ENCODE peak calls at places on chromosome 21, in five cellular contexts. One of them, this sample, is unnamed.

GRCh38 chr21:41600961-41601572 is 93.1 kb upstream of the TMPRSS2 start:
- DNase-seq in heart right ventricle: no peak
- DNase-seq in mammary epithelial cell: no peak
- DNase-seq in CD4-positive, alpha-beta T cell: no peak
- DNase-seq in fibroblast of pulmonary artery: no peak
- DNase-seq in this sample: no peak

GRCh38 chr21:42522771-42523170 is 9.1 kb downstream of the SLC37A1 start:
- DNase-seq in CD4-positive, alpha-beta T cell: no peak
- DNase-seq in fibroblast of pulmonary artery: no peak
- DNase-seq in heart right ventricle: no peak
- DNase-seq in mammary epithelial cell: no peak
- DNase-seq in this sample: no peak

GRCh38 chr21:44873356-44874239 is at the start of gene PTTG1IP:
- DNase-seq in CD4-positive, alpha-beta T cell: peak; percentile 98
- DNase-seq in fibroblast of pulmonary artery: peak; percentile 98
- DNase-seq in heart right ventricle: peak; percentile 100
- DNase-seq in mammary epithelial cell: peak; percentile 97
- DNase-seq in this sample: peak; percentile 99

GRCh38 chr21:35768187-35768586 is 292.1 kb downstream of the SETD4 start:
- DNase-seq in CD4-positive, alpha-beta T cell: no peak
- DNase-seq in fibroblast of pulmonary artery: no peak
- DNase-seq in mammary epithelial cell: no peak
- DNase-seq in heart right ventricle: no peak
- DNase-seq in this sample: no peak

GRCh38 chr21:26918318-26919065 is 48.4 kb downstream of the ADAMTS5 start:
- DNase-seq in fibroblast of pulmonary artery: no peak
- DNase-seq in heart right ventricle: no peak
- DNase-seq in mammary epithelial cell: no peak
- DNase-seq in CD4-positive, alpha-beta T cell: no peak
- DNase-seq in this sample: no peak

GRCh38 chr21:33266784-33267135 is 593 bp downstream of the IL10RB start:
- DNase-seq in mammary epithelial cell: no peak
- DNase-seq in fibroblast of pulmonary artery: no peak
- DNase-seq in heart right ventricle: no peak
- DNase-seq in CD4-positive, alpha-beta T cell: peak; percentile 14
- DNase-seq in this sample: no peak

GRCh38 chr21:44425307-44425894 is 29.9 kb upstream of the LRRC3 start:
- DNase-seq in fibroblast of pulmonary artery: no peak
- DNase-seq in heart right ventricle: no peak
- DNase-seq in mammary epithelial cell: peak; percentile 48
- DNase-seq in CD4-positive, alpha-beta T cell: no peak
- DNase-seq in this sample: peak; percentile 27

GRCh38 chr21:45441431-45442255 is 36.7 kb downstream of the COL18A1 start:
- DNase-seq in CD4-positive, alpha-beta T cell: no peak
- DNase-seq in fibroblast of pulmonary artery: no peak
- DNase-seq in mammary epithelial cell: no peak
- DNase-seq in heart right ventricle: peak; percentile 12
- DNase-seq in this sample: peak; percentile 5

GRCh38 chr21:26965567-26966359 is 1.1 kb downstream of the ADAMTS5 start:
- DNase-seq in heart right ventricle: peak; percentile 55
- DNase-seq in mammary epithelial cell: peak; percentile 9
- DNase-seq in fibroblast of pulmonary artery: no peak
- DNase-seq in CD4-positive, alpha-beta T cell: no peak
- DNase-seq in this sample: peak; percentile 79

GRCh38 chr21:36087362-36088138 is 17.7 kb downstream of the CBR1 start:
- DNase-seq in fibroblast of pulmonary artery: no peak
- DNase-seq in heart right ventricle: no peak
- DNase-seq in mammary epithelial cell: no peak
- DNase-seq in CD4-positive, alpha-beta T cell: no peak
- DNase-seq in this sample: no peak

GRCh38 chr21:28410264-28410663 is 582.4 kb downstream of the LTN1 start:
- DNase-seq in mammary epithelial cell: no peak
- DNase-seq in heart right ventricle: no peak
- DNase-seq in CD4-positive, alpha-beta T cell: no peak
- DNase-seq in fibroblast of pulmonary artery: peak; percentile 71
- DNase-seq in this sample: no peak

GRCh38 chr21:26098758-26099157 is 71.8 kb downstream of the APP start:
- DNase-seq in mammary epithelial cell: peak; percentile 69
- DNase-seq in CD4-positive, alpha-beta T cell: no peak
- DNase-seq in heart right ventricle: no peak
- DNase-seq in fibroblast of pulmonary artery: no peak
- DNase-seq in this sample: no peak

GRCh38 chr21:44379991-44380865 is 26.8 kb downstream of the TRPM2 start:
- DNase-seq in CD4-positive, alpha-beta T cell: no peak
- DNase-seq in fibroblast of pulmonary artery: no peak
- DNase-seq in mammary epithelial cell: no peak
- DNase-seq in heart right ventricle: no peak
- DNase-seq in this sample: no peak

GRCh38 chr21:35933466-35933865 is 126.9 kb downstream of the SETD4 start:
- DNase-seq in fibroblast of pulmonary artery: peak; percentile 86
- DNase-seq in CD4-positive, alpha-beta T cell: no peak
- DNase-seq in heart right ventricle: peak; percentile 38
- DNase-seq in mammary epithelial cell: peak; percentile 80
- DNase-seq in this sample: peak; percentile 79

GRCh38 chr21:26884436-26884835 is 39.2 kb upstream of the ADAMTS1 start:
- DNase-seq in mammary epithelial cell: no peak
- DNase-seq in CD4-positive, alpha-beta T cell: no peak
- DNase-seq in fibroblast of pulmonary artery: no peak
- DNase-seq in heart right ventricle: no peak
- DNase-seq in this sample: no peak

GRCh38 chr21:44728716-44729115 is 17.3 kb upstream of the TSPEAR start:
- DNase-seq in mammary epithelial cell: no peak
- DNase-seq in fibroblast of pulmonary artery: no peak
- DNase-seq in CD4-positive, alpha-beta T cell: no peak
- DNase-seq in heart right ventricle: no peak
- DNase-seq in this sample: no peak

GRCh38 chr21:29233611-29234540 is 64.8 kb upstream of the BACH1 start:
- DNase-seq in mammary epithelial cell: peak; percentile 39
- DNase-seq in fibroblast of pulmonary artery: no peak
- DNase-seq in CD4-positive, alpha-beta T cell: no peak
- DNase-seq in heart right ventricle: no peak
- DNase-seq in this sample: no peak

GRCh38 chr21:33411949-33412430 is 8.8 kb downstream of the IFNGR2 start:
- DNase-seq in CD4-positive, alpha-beta T cell: no peak
- DNase-seq in mammary epithelial cell: no peak
- DNase-seq in fibroblast of pulmonary artery: peak; percentile 36
- DNase-seq in heart right ventricle: no peak
- DNase-seq in this sample: no peak

GRCh38 chr21:40507978-40508377 is 339.0 kb downstream of the DSCAM start:
- DNase-seq in CD4-positive, alpha-beta T cell: no peak
- DNase-seq in mammary epithelial cell: peak; percentile 71
- DNase-seq in heart right ventricle: no peak
- DNase-seq in fibroblast of pulmonary artery: no peak
- DNase-seq in this sample: no peak

GRCh38 chr21:14533555-14534400 is 12.3 kb downstream of the SAMSN1 start:
- DNase-seq in fibroblast of pulmonary artery: peak; percentile 70
- DNase-seq in mammary epithelial cell: peak; percentile 88
- DNase-seq in CD4-positive, alpha-beta T cell: peak; percentile 18
- DNase-seq in heart right ventricle: no peak
- DNase-seq in this sample: no peak

GRCh38 chr21:39932335-39932734 is 65.1 kb downstream of the PCP4 start:
- DNase-seq in CD4-positive, alpha-beta T cell: no peak
- DNase-seq in fibroblast of pulmonary artery: no peak
- DNase-seq in heart right ventricle: no peak
- DNase-seq in mammary epithelial cell: no peak
- DNase-seq in this sample: no peak

GRCh38 chr21:44253832-44254700 is 7.6 kb downstream of the DNMT3L start:
- DNase-seq in CD4-positive, alpha-beta T cell: no peak
- DNase-seq in heart right ventricle: no peak
- DNase-seq in fibroblast of pulmonary artery: no peak
- DNase-seq in mammary epithelial cell: no peak
- DNase-seq in this sample: no peak

GRCh38 chr21:43363506-43364260 is 63.2 kb downstream of the SIK1 start:
- DNase-seq in mammary epithelial cell: no peak
- DNase-seq in fibroblast of pulmonary artery: no peak
- DNase-seq in heart right ventricle: peak; percentile 17
- DNase-seq in CD4-positive, alpha-beta T cell: no peak
- DNase-seq in this sample: no peak

GRCh38 chr21:15291621-15292266 is 226.9 kb upstream of the NRIP1 start:
- DNase-seq in CD4-positive, alpha-beta T cell: no peak
- DNase-seq in heart right ventricle: no peak
- DNase-seq in mammary epithelial cell: peak; percentile 56
- DNase-seq in fibroblast of pulmonary artery: no peak
- DNase-seq in this sample: no peak

GRCh38 chr21:33244082-33244780 is 14.5 kb downstream of the IFNAR2 start:
- DNase-seq in heart right ventricle: no peak
- DNase-seq in CD4-positive, alpha-beta T cell: no peak
- DNase-seq in fibroblast of pulmonary artery: no peak
- DNase-seq in mammary epithelial cell: no peak
- DNase-seq in this sample: no peak

GRCh38 chr21:36910581-36911307 is 55.7 kb downstream of the HLCS start:
- DNase-seq in CD4-positive, alpha-beta T cell: no peak
- DNase-seq in fibroblast of pulmonary artery: peak; percentile 76
- DNase-seq in mammary epithelial cell: no peak
- DNase-seq in heart right ventricle: peak; percentile 32
- DNase-seq in this sample: peak; percentile 65

GRCh38 chr21:39633770-39634181 is 21.0 kb downstream of the B3GALT5 start:
- DNase-seq in fibroblast of pulmonary artery: peak; percentile 16
- DNase-seq in CD4-positive, alpha-beta T cell: no peak
- DNase-seq in heart right ventricle: no peak
- DNase-seq in mammary epithelial cell: peak; percentile 78
- DNase-seq in this sample: no peak

GRCh38 chr21:42317826-42318746 is 2.9 kb upstream of the TFF3 start:
- DNase-seq in mammary epithelial cell: no peak
- DNase-seq in fibroblast of pulmonary artery: no peak
- DNase-seq in CD4-positive, alpha-beta T cell: no peak
- DNase-seq in heart right ventricle: no peak
- DNase-seq in this sample: no peak

GRCh38 chr21:41403331-41403730 is 22.7 kb upstream of the MX1 start:
- DNase-seq in heart right ventricle: no peak
- DNase-seq in fibroblast of pulmonary artery: no peak
- DNase-seq in mammary epithelial cell: no peak
- DNase-seq in CD4-positive, alpha-beta T cell: no peak
- DNase-seq in this sample: no peak

GRCh38 chr21:19326581-19327319 is 923.2 kb upstream of the TMPRSS15 start:
- DNase-seq in fibroblast of pulmonary artery: no peak
- DNase-seq in mammary epithelial cell: no peak
- DNase-seq in CD4-positive, alpha-beta T cell: no peak
- DNase-seq in heart right ventricle: no peak
- DNase-seq in this sample: no peak

GRCh38 chr21:19321688-19322087 is 918.1 kb upstream of the TMPRSS15 start:
- DNase-seq in fibroblast of pulmonary artery: no peak
- DNase-seq in CD4-positive, alpha-beta T cell: no peak
- DNase-seq in mammary epithelial cell: no peak
- DNase-seq in heart right ventricle: no peak
- DNase-seq in this sample: no peak

GRCh38 chr21:19322360-19322759 is 918.8 kb upstream of the TMPRSS15 start:
- DNase-seq in mammary epithelial cell: no peak
- DNase-seq in fibroblast of pulmonary artery: peak; percentile 6
- DNase-seq in CD4-positive, alpha-beta T cell: no peak
- DNase-seq in heart right ventricle: no peak
- DNase-seq in this sample: no peak
- TF ChIP-seq CTCF in mammary epithelial cell: no peak
- TF ChIP-seq CTCF in fibroblast of pulmonary artery: no peak
- TF ChIP-seq CTCF in CD4-positive, alpha-beta T cell: no peak
- TF ChIP-seq CTCF in heart right ventricle: no peak
- TF ChIP-seq CTCF in this sample: no peak

GRCh38 chr21:46443910-46444309 is 14.8 kb upstream of the DIP2A start:
- DNase-seq in fibroblast of pulmonary artery: no peak
- DNase-seq in heart right ventricle: peak; percentile 35
- DNase-seq in CD4-positive, alpha-beta T cell: no peak
- DNase-seq in mammary epithelial cell: no peak
- DNase-seq in this sample: peak; percentile 48
- TF ChIP-seq CTCF in fibroblast of pulmonary artery: no peak
- TF ChIP-seq CTCF in heart right ventricle: no peak
- TF ChIP-seq CTCF in CD4-positive, alpha-beta T cell: no peak
- TF ChIP-seq CTCF in mammary epithelial cell: no peak
- TF ChIP-seq CTCF in this sample: no peak

DNA sequence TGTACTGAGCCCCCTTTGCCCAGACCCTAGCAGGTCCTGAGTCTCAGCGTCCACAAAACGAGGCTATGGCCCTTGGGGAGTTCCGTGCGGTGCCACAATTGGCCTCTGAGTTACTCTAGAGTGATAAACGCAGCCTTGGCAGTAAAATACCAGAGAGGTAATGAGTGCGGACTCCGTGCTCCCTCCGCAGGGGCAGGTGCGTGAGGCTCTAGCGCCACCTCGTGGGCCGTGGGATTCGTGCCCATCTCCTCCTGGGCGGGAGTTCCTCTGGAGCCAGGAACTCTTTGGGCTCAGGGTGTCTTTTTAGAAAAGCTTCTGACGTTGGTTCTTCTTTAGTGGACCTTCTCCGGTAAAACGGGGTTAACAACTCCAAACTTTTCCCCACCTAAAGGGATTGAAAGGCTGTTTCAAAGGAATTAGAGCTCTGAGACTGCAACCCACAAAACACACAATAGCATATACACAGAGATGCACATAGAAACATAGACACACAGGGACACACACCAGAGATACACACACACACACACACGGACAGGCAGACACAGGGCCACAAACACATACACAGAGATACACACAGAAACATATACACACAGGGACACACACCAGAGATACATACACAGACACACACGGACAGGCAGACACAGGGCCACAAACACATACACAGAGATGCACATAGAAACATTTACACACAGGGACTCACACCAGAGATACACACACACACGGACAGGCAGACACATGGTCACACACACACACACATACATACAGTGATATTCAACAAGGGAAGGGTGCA is 99.4 kb downstream of the KCNJ15 start:
- DNase-seq in heart right ventricle: peak; percentile 85
- DNase-seq in CD4-positive, alpha-beta T cell: peak; percentile 65
- DNase-seq in fibroblast of pulmonary artery: peak; percentile 77
- DNase-seq in mammary epithelial cell: peak; percentile 64
- DNase-seq in this sample: peak; percentile 82
- TF ChIP-seq CTCF in heart right ventricle: peak; percentile 89
- TF ChIP-seq CTCF in CD4-positive, alpha-beta T cell: peak; percentile 85
- TF ChIP-seq CTCF in fibroblast of pulmonary artery: peak; percentile 98
- TF ChIP-seq CTCF in mammary epithelial cell: peak; percentile 90
- TF ChIP-seq CTCF in this sample: peak; percentile 82

GRCh38 chr21:34762761-34763160 is 94.0 kb downstream of the CLIC6 start:
- DNase-seq in CD4-positive, alpha-beta T cell: no peak
- DNase-seq in mammary epithelial cell: no peak
- DNase-seq in heart right ventricle: no peak
- DNase-seq in fibroblast of pulmonary artery: peak; percentile 11
- DNase-seq in this sample: no peak
- TF ChIP-seq CTCF in CD4-positive, alpha-beta T cell: no peak
- TF ChIP-seq CTCF in mammary epithelial cell: peak; percentile 3
- TF ChIP-seq CTCF in heart right ventricle: no peak
- TF ChIP-seq CTCF in fibroblast of pulmonary artery: no peak
- TF ChIP-seq CTCF in this sample: no peak

GRCh38 chr21:32212116-32212515 is 66.7 kb downstream of the MIS18A start:
- DNase-seq in heart right ventricle: no peak
- DNase-seq in fibroblast of pulmonary artery: no peak
- DNase-seq in CD4-positive, alpha-beta T cell: no peak
- DNase-seq in mammary epithelial cell: no peak
- DNase-seq in this sample: no peak

GRCh38 chr21:32209580-32209979 is 69.3 kb downstream of the MIS18A start:
- DNase-seq in CD4-positive, alpha-beta T cell: no peak
- DNase-seq in mammary epithelial cell: no peak
- DNase-seq in heart right ventricle: no peak
- DNase-seq in fibroblast of pulmonary artery: no peak
- DNase-seq in this sample: no peak

GRCh38 chr21:32215306-32215685 is 63.6 kb downstream of the MIS18A start:
- DNase-seq in CD4-positive, alpha-beta T cell: no peak
- DNase-seq in mammary epithelial cell: no peak
- DNase-seq in heart right ventricle: no peak
- DNase-seq in fibroblast of pulmonary artery: no peak
- DNase-seq in this sample: no peak

GRCh38 chr21:32216293-32216692 is 62.6 kb downstream of the MIS18A start:
- DNase-seq in CD4-positive, alpha-beta T cell: no peak
- DNase-seq in mammary epithelial cell: no peak
- DNase-seq in fibroblast of pulmonary artery: no peak
- DNase-seq in heart right ventricle: no peak
- DNase-seq in this sample: no peak

GRCh38 chr21:32214654-32215305 is 64.1 kb downstream of the MIS18A start:
- DNase-seq in heart right ventricle: no peak
- DNase-seq in mammary epithelial cell: no peak
- DNase-seq in CD4-positive, alpha-beta T cell: no peak
- DNase-seq in fibroblast of pulmonary artery: no peak
- DNase-seq in this sample: no peak
- TF ChIP-seq CTCF in heart right ventricle: no peak
- TF ChIP-seq CTCF in mammary epithelial cell: no peak
- TF ChIP-seq CTCF in CD4-positive, alpha-beta T cell: no peak
- TF ChIP-seq CTCF in fibroblast of pulmonary artery: no peak
- TF ChIP-seq CTCF in this sample: no peak